ENCODE peak calls at places on chromosomes 6 and 20, in five cellular contexts. V, A, X, H and C are unnamed samples.
A peak's percentile ranks its signal among the peaks of the same experiment; 100 is the strongest.

GRCh38 chr6:31776961-31777666 is at the start of gene VWA7:
- DNase-seq in H (peak; percentile 56), V (no peak), A (peak; percentile 35), X (peak; percentile 91), C (no peak)

GRCh38 chr6:3749390-3749978 is 2.0 kb downstream of the PXDC1 start:
- DNase-seq in X (peak; percentile 46), V (peak; percentile 84), A (peak; percentile 54), H (no peak), C (no peak)

GRCh38 chr6:77124604-77125003 is 338.7 kb downstream of the HTR1B start:
- DNase-seq in H (no peak), X (peak; percentile 75), V (no peak), A (no peak), C (no peak)

GRCh38 chr6:149212892-149213786 is 104.4 kb upstream of the TAB2 start:
- DNase-seq in V (no peak), X (no peak), H (no peak), A (no peak), C (no peak)

GRCh38 chr6:89438248-89438647 is 5.3 kb downstream of the ANKRD6 start:
- DNase-seq in H (no peak), V (no peak), A (no peak), X (peak; percentile 10), C (no peak)

GRCh38 chr20:56487216-56487615 is 18.8 kb downstream of the RTF2 start:
- DNase-seq in V (no peak), H (no peak), X (no peak), A (no peak), C (no peak)

GRCh38 chr6:139882977-139883728 is 508.7 kb upstream of the CITED2 start:
- DNase-seq in V (no peak), X (no peak), H (no peak), A (no peak), C (no peak)

GRCh38 chr20:21391495-21392298 is 5.6 kb downstream of the NKX2-4 start:
- DNase-seq in X (no peak), V (no peak), H (no peak), A (peak; percentile 51), C (peak; percentile 82)

GRCh38 chr6:10555625-10556309 is 34.6 kb downstream of the GCNT2 start:
- DNase-seq in A (peak; percentile 67), V (peak; percentile 86), H (no peak), X (peak; percentile 46), C (no peak)

GRCh38 chr6:140382351-140382750 is 1007.9 kb upstream of the CITED2 start:
- DNase-seq in X (no peak), H (no peak), V (no peak), A (no peak), C (no peak)

GRCh38 chr20:57281900-57282299 is 15.5 kb upstream of the BMP7 start:
- DNase-seq in X (no peak), A (no peak), V (no peak), H (no peak), C (no peak)

GRCh38 chr6:10633216-10633615 is 61.2 kb downstream of the C6orf52 start:
- DNase-seq in V (no peak), H (no peak), X (peak; percentile 94), A (no peak), C (no peak)

GRCh38 chr20:10077081-10077471 is 42.3 kb downstream of the ANKEF1 start:
- DNase-seq in A (peak; percentile 77), V (no peak), X (no peak), H (no peak), C (no peak)

GRCh38 chr6:48733581-48733980 is 622.6 kb upstream of the PTCHD4 start:
- DNase-seq in X (peak; percentile 13), H (no peak), V (no peak), A (no peak), C (no peak)

GRCh38 chr6:112253505-112253841 is 894 bp downstream of the LAMA4 start:
- DNase-seq in A (no peak), V (no peak), X (no peak), H (no peak), C (no peak)

GRCh38 chr20:2331901-2332565 is 36.2 kb downstream of the TGM3 start:
- DNase-seq in A (no peak), H (no peak), X (no peak), V (peak; percentile 67), C (no peak)

GRCh38 chr20:35463455-35464300 is 8.3 kb downstream of the CEP250 start:
- DNase-seq in V (no peak), X (peak; percentile 29), H (peak; percentile 52), A (peak; percentile 60), C (no peak)

GRCh38 chr6:1789092-1789491 is 179.4 kb downstream of the FOXC1 start:
- DNase-seq in A (no peak), H (no peak), X (peak; percentile 57), V (no peak), C (no peak)

GRCh38 chr6:71889366-71889765 is 3.0 kb downstream of the RIMS1 start:
- DNase-seq in X (no peak), V (no peak), A (no peak), H (no peak), C (no peak)

GRCh38 chr6:71887744-71888115 is 1.4 kb downstream of the RIMS1 start:
- DNase-seq in H (no peak), X (no peak), A (no peak), V (no peak), C (no peak)

GRCh38 chr6:71886184-71887005 is at the start of gene RIMS1:
- DNase-seq in H (no peak), V (no peak), X (no peak), A (peak; percentile 68), C (no peak)

GRCh38 chr6:71888720-71889340 is 2.5 kb downstream of the RIMS1 start:
- DNase-seq in H (no peak), V (no peak), A (no peak), X (no peak), C (no peak)

DNA sequence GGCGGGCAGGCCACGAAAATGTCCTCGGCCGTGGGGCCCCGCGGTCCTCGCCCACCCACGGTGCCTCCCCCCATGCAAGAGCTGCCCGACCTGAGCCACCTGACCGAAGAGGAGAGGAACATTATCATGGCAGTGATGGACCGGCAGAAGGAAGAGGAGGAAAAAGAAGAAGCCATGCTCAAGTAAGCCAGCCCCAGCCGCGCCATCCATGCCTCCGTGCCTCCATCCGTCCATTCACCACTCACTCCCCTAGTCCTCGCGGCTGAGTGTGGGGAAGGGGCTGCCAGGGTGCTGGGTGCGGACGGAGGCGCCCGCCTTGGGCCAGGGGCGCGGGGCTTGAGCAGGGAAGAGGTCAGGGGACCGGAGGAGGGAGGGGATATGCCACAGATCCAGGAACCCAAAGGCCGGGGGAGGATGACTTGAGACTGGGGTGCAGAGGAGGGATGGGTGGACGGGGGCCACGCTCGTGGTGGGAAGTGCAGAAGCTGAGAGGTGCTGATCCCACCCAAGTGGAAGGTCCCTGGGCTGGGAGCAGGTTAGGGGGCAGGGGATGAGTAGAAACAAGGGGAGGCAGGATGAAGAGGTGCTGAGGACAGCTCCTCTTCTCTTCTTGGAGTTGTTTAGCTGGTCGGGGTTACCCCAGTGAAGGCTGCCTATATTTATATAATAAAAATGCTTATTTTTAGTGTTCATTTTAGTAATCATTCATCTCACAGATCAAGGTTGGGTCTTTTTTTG is 825 bp downstream of the RIMS1 start:
- DNase-seq in A (peak; percentile 26), H (no peak), V (no peak), X (no peak), C (no peak)
- TF ChIP-seq CTCF in A (no peak), H (no peak), V (no peak), X (peak; percentile 2), C (peak; percentile 48)

DNA sequence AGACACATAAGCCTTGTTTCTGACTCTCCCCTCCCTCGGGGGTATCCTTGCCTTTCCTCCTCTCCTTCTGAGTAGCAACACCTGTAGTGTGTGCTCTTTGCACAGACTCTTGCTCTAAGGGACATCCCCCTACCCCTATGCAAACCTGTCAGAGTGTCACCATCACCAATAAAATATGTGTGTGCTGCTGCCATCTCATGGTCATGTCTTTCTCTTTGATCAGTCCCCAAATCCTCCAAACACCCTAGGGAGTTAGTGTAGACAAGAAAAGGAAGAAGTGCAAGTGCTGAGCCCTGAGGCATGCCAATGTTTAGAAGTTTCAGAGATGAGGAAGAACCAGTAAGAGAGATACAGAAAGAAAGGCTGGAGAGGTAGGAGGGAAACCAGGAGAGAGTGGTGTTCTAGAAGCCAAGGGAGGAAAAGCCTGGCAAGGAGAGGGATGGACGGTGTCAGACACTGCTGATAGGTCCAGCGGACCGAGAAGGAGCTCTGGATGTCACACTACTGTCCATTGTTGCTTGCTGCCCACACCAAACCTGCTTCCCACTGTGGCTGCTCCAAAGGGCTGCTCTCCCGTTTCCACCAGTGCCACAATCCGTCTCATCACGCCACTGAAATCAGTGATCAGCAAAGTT is 16.4 kb downstream of the TRMT6 start:
- DNase-seq in X (no peak), V (no peak), A (no peak), H (no peak), C (no peak)
- TF ChIP-seq CTCF in X (peak; percentile 28), V (no peak), A (no peak), H (no peak), C (peak; percentile 65)

GRCh38 chr20:62821726-62822210 is 4.9 kb downstream of the COL9A3 start:
- DNase-seq in H (no peak), A (no peak), V (no peak), X (no peak), C (no peak)

GRCh38 chr20:62820962-62821725 is 4.3 kb downstream of the COL9A3 start:
- DNase-seq in H (no peak), A (no peak), V (no peak), X (no peak), C (no peak)

GRCh38 chr20:62822788-62823651 is 6.2 kb downstream of the COL9A3 start:
- DNase-seq in V (no peak), H (no peak), X (no peak), A (peak; percentile 71), C (no peak)

GRCh38 chr20:62823688-62824475 is 7.0 kb downstream of the COL9A3 start:
- DNase-seq in A (peak; percentile 74), H (no peak), V (no peak), X (no peak), C (no peak)

DNA sequence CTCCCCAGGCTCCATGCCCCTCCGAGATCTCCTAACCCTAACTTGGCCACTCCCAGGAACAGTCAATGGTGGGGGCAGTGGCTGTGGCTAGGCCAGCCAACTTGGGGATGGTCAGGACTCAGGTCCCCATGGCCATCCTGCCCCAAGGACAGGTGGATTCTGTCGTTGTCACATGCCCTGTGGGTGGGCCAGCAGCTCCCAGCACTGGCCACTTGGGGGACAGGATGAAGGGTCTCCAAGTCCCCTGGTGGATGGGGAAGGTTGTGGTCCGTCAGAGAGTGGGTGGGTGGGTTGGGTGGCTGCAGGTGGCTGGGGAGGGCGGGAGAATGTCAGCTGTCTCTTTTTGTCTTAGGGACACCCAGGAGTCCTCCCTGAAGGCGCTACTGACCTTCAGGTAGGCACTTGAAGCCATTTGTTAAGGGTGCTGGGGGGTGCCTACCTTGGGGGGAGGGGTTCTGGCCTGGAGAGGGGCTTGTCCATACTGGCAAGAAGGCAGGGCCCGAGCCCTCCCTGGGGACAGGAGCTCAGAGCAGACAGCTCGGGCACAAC is 5.5 kb downstream of the COL9A3 start:
- DNase-seq in H (no peak), V (no peak), X (no peak), A (no peak), C (no peak)
- TF ChIP-seq CTCF in H (no peak), V (no peak), X (no peak), A (no peak), C (no peak)

GRCh38 chr6:166997348-166997747 is 1.8 kb upstream of the CEP43 start:
- DNase-seq in H (no peak), X (no peak), V (no peak), A (no peak), C (no peak)

GRCh38 chr6:166997768-166998255 is 1.4 kb upstream of the CEP43 start:
- DNase-seq in H (peak; percentile 36), X (peak; percentile 86), V (no peak), A (peak; percentile 68), C (no peak)

GRCh38 chr6:166999145-166999844 is at the start of gene CEP43:
- DNase-seq in X (peak; percentile 94), A (peak; percentile 92), H (peak; percentile 84), V (peak; percentile 93), C (peak; percentile 96)

GRCh38 chr6:166999845-167000253 is 652 bp downstream of the CEP43 start:
- DNase-seq in V (no peak), X (no peak), A (no peak), H (no peak), C (no peak)

GRCh38 chr6:166998256-166999144 is 697 bp upstream of the CEP43 start:
- DNase-seq in A (peak; percentile 38), X (peak; percentile 24), V (peak; percentile 83), H (no peak), C (peak; percentile 97)
- TF ChIP-seq CTCF in A (no peak), X (no peak), V (no peak), H (no peak), C (no peak)